ENCODE peak calls at places on chromosome 14, in seven cellular contexts. I is bronchial epithelial cell, K is tibial artery, R is dorsolateral prefrontal cortex, S is WERI-Rb-1, W is adrenal gland, C is stomach. H is an unnamed sample.

GRCh38 chr14:36700656-36701055 is 39.0 kb downstream of the PAX9 start:
- DNase-seq in I (no peak), K (no peak), R (no peak), S (no peak), W (no peak), C (no peak), H (no peak)

GRCh38 chr14:61527325-61528100 is 167.8 kb upstream of the HIF1A start:
- DNase-seq in I (peak; percentile 83), K (no peak), R (no peak), S (no peak), W (peak; percentile 78), C (no peak), H (peak; percentile 67)

GRCh38 chr14:70995671-70996070 is 88.4 kb downstream of the PCNX1 start:
- DNase-seq in I (no peak), K (no peak), R (no peak), S (no peak), W (no peak), C (no peak), H (peak; percentile 28)

GRCh38 chr14:33454707-33455106 is 496.2 kb downstream of the EGLN3 start:
- DNase-seq in I (no peak), K (no peak), R (no peak), S (no peak), W (no peak), C (no peak), H (no peak)

GRCh38 chr14:58731465-58732330 is 93.9 kb downstream of the DACT1 start:
- DNase-seq in I (peak; percentile 98), K (no peak), R (no peak), S (no peak), W (no peak), C (no peak), H (peak; percentile 89)

GRCh38 chr14:105128059-105128458 is 40.5 kb downstream of the JAG2 start:
- DNase-seq in I (no peak), K (no peak), R (no peak), S (no peak), W (no peak), C (peak; percentile 13), H (no peak)

GRCh38 chr14:45262637-45263036 is 9.6 kb upstream of the MIS18BP1 start:
- DNase-seq in I (peak; percentile 7), K (no peak), R (no peak), S (no peak), W (no peak), C (peak; percentile 28), H (no peak)

GRCh38 chr14:77203611-77204456 is 22.2 kb downstream of the TMEM63C start:
- DNase-seq in I (no peak), K (no peak), R (no peak), S (peak; percentile 48), W (no peak), C (no peak), H (no peak)

GRCh38 chr14:85566603-85567002 is 36.7 kb downstream of the FLRT2 start:
- DNase-seq in I (peak; percentile 89), K (no peak), R (no peak), S (no peak), W (no peak), C (no peak), H (peak; percentile 81)

GRCh38 chr14:36952702-36953101 is 219.7 kb downstream of the SLC25A21 start:
- DNase-seq in I (peak; percentile 96), K (no peak), R (no peak), S (no peak), W (no peak), C (no peak), H (peak; percentile 93)

GRCh38 chr14:63039800-63040380 is 5.4 kb downstream of the KCNH5 start:
- DNase-seq in I (peak; percentile 89), K (no peak), R (no peak), S (no peak), W (no peak), C (no peak), H (peak; percentile 87)

GRCh38 chr14:57480044-57480443 is 13.6 kb downstream of the CCDC198 start:
- DNase-seq in I (no peak), K (no peak), R (no peak), S (no peak), W (no peak), C (no peak), H (peak; percentile 21)

GRCh38 chr14:36773558-36773957 is 111.9 kb downstream of the PAX9 start:
- DNase-seq in I (peak; percentile 79), K (no peak), R (no peak), S (no peak), W (no peak), C (no peak), H (peak; percentile 81)

GRCh38 chr14:73237219-73237785 is at the start of gene PAPLN:
- DNase-seq in I (no peak), K (peak; percentile 34), R (no peak), S (no peak), W (peak; percentile 56), C (no peak), H (no peak)

GRCh38 chr14:70052990-70053389 is 135.8 kb downstream of the SLC8A3 start:
- DNase-seq in I (peak; percentile 21), K (no peak), R (no peak), S (no peak), W (peak; percentile 20), C (no peak), H (peak; percentile 61)

GRCh38 chr14:52220924-52221802 is 46.3 kb upstream of the PTGDR start:
- DNase-seq in I (no peak), K (no peak), R (no peak), S (no peak), W (no peak), C (no peak), H (no peak)

GRCh38 chr14:33959692-33960151 is 8.8 kb upstream of the EGLN3 start:
- DNase-seq in I (no peak), K (no peak), R (peak; percentile 75), S (no peak), W (no peak), C (no peak), H (no peak)

GRCh38 chr14:63273717-63274673 is 44.7 kb downstream of the GPHB5 start:
- DNase-seq in I (no peak), K (no peak), R (no peak), S (no peak), W (no peak), C (no peak), H (peak; percentile 10)

GRCh38 chr14:44149597-44149996 is 357.5 kb downstream of the FSCB start:
- DNase-seq in I (peak; percentile 17), K (no peak), R (no peak), S (peak; percentile 44), W (no peak), C (no peak), H (peak; percentile 43)

GRCh38 chr14:66709292-66709691 is 201.3 kb downstream of the GPHN start:
- DNase-seq in I (peak; percentile 64), K (no peak), R (no peak), S (no peak), W (no peak), C (no peak), H (peak; percentile 65)

GRCh38 chr14:73786632-73786941 is 65.0 kb upstream of the PTGR2 start:
- DNase-seq in I (no peak), K (no peak), R (no peak), S (peak; percentile 36), W (peak; percentile 66), C (peak; percentile 46), H (peak; percentile 16)

GRCh38 chr14:99736600-99737371 is 52.7 kb downstream of the CYP46A1 start:
- DNase-seq in I (no peak), K (no peak), R (no peak), S (no peak), W (peak; percentile 67), C (no peak), H (no peak)
- H3K4me3 ChIP-seq in I (no peak overlapping the region), K (peak overlapping the region; percentile 59), R (no peak overlapping the region), S (no peak overlapping the region), W (no peak overlapping the region), C (peak overlapping the region; percentile 59), H (no peak overlapping the region)

DNA sequence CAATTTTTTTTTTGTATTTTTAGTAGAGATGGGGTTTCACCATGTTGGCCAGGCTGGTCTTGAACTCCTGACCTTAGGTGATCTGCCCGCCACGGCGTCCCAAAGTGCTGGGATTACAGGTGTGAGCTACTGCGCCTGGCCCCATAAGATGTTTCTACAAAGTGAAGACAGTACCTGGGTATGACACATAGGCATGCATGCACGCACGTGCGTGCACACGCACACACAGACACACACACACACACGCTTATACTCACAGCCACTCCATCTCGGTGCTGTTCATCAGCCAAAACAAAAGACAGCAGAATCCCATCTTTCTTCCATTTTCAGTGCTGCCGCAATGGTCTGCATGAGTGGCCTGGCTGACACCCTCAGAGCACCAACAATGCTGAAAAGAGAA is 63.9 kb downstream of the VCPKMT start:
- DNase-seq in I (no peak), K (no peak), R (no peak), S (no peak), W (no peak), C (no peak), H (no peak)
- H3K4me3 ChIP-seq in I (no peak overlapping the region), K (no peak overlapping the region), R (no peak overlapping the region), S (no peak overlapping the region), W (no peak overlapping the region), C (no peak overlapping the region), H (no peak overlapping the region)

GRCh38 chr14:93115920-93116675 is at the start of gene ITPK1:
- DNase-seq in I (peak; percentile 11), K (peak; percentile 34), R (no peak), S (peak; percentile 72), W (peak; percentile 41), C (peak; percentile 63), H (peak; percentile 61)
- H3K4me3 ChIP-seq in I (peak within 1 kb of the TSS; percentile 79), K (peak within 1 kb of the TSS; percentile 92), R (peak within 1 kb of the TSS; percentile 83), S (peak within 1 kb of the TSS; percentile 74), W (peak within 1 kb of the TSS; percentile 53), C (peak within 1 kb of the TSS; percentile 75), H (peak within 1 kb of the TSS; percentile 70)

GRCh38 chr14:68230941-68231717 is 411.6 kb downstream of the RAD51B start:
- DNase-seq in I (peak; percentile 68), K (no peak), R (no peak), S (peak; percentile 19), W (no peak), C (no peak), H (peak; percentile 46)
- H3K4me3 ChIP-seq in I (no peak overlapping the region), K (no peak overlapping the region), R (no peak overlapping the region), S (no peak overlapping the region), W (no peak overlapping the region), C (no peak overlapping the region), H (no peak overlapping the region)

GRCh38 chr14:75981426-75981825 is 369 bp downstream of the TGFB3 start:
- DNase-seq in I (no peak), K (peak; percentile 35), R (no peak), S (no peak), W (no peak), C (no peak), H (peak; percentile 20)
- H3K4me3 ChIP-seq in I (peak overlapping the region; percentile 63), K (peak overlapping the region; percentile 76), R (peak overlapping the region; percentile 81), S (peak overlapping the region; percentile 62), W (no peak overlapping the region), C (peak overlapping the region; percentile 65), H (peak overlapping the region; percentile 57)

H was measured in epithelial cell of esophagus.